ENCODE peak calls at places on chromosomes 3 and 15, in five cellular contexts. E, T, G, U and N are unnamed samples.

GRCh38 chr3:123406598-123406997 is 42.3 kb downstream of the ADCY5 start:
- DNase-seq in E (no peak), G (no peak), U (peak; percentile 80), T (no peak), N (no peak)

GRCh38 chr3:115691964-115692363 is 68.7 kb downstream of the GAP43 start:
- DNase-seq in G (no peak), E (no peak), U (no peak), T (no peak), N (no peak)

GRCh38 chr3:89198598-89198997 is 91.2 kb downstream of the EPHA3 start:
- DNase-seq in T (no peak), E (no peak), U (no peak), G (no peak), N (no peak)

GRCh38 chr15:92669432-92669831 is 13.9 kb upstream of the FAM174B start:
- DNase-seq in G (no peak), T (no peak), U (no peak), E (no peak), N (no peak)

GRCh38 chr15:33086500-33087141 is 107.9 kb downstream of the FMN1 start:
- DNase-seq in U (no peak), E (no peak), T (no peak), G (peak; percentile 57), N (peak; percentile 50)

GRCh38 chr3:77320514-77320913 is 280.6 kb downstream of the ROBO2 start:
- DNase-seq in G (peak; percentile 37), U (no peak), E (no peak), T (peak; percentile 30), N (no peak)

GRCh38 chr3:156643729-156644389 is 30.5 kb upstream of the TIPARP start:
- DNase-seq in T (no peak), E (no peak), U (no peak), G (no peak), N (peak; percentile 70)

GRCh38 chr15:62742409-62743171 is 300.0 kb upstream of the TPM1 start:
- DNase-seq in G (peak; percentile 55), E (peak; percentile 36), T (peak; percentile 67), U (no peak), N (no peak)

GRCh38 chr15:50168778-50169411 is 13.1 kb upstream of the SLC27A2 start:
- DNase-seq in E (no peak), G (no peak), U (no peak), T (no peak), N (no peak)

GRCh38 chr15:71667228-71667627 is 143.1 kb upstream of the NR2E3 start:
- DNase-seq in U (no peak), E (no peak), G (no peak), T (no peak), N (no peak)

GRCh38 chr3:67635806-67636205 is 18.6 kb downstream of the SUCLG2 start:
- DNase-seq in T (no peak), U (no peak), E (no peak), G (no peak), N (no peak)

GRCh38 chr15:75354454-75354853 is 7.6 kb downstream of the NEIL1 start:
- DNase-seq in T (no peak), E (no peak), G (no peak), U (peak; percentile 60), N (no peak)

GRCh38 chr3:184078851-184079250 is 18.0 kb upstream of the HTR3E start:
- DNase-seq in E (no peak), T (no peak), U (no peak), G (no peak), N (no peak)

GRCh38 chr15:30953183-30953582 is 38.2 kb downstream of the MTMR10 start:
- DNase-seq in E (no peak), G (no peak), T (no peak), U (no peak), N (no peak)

GRCh38 chr3:115864912-115865311 is 241.6 kb downstream of the GAP43 start:
- DNase-seq in T (no peak), E (no peak), U (no peak), G (no peak), N (no peak)

GRCh38 chr3:108319428-108320053 is 23.2 kb downstream of the HHLA2 start:
- DNase-seq in T (no peak), U (no peak), G (no peak), E (no peak), N (no peak)

GRCh38 chr15:74793135-74794028 is 11.5 kb downstream of the CSK start:
- DNase-seq in E (no peak), G (peak; percentile 63), T (no peak), U (no peak), N (peak; percentile 76)

GRCh38 chr3:188584162-188584529 is 430.2 kb downstream of the LPP start:
- DNase-seq in T (no peak), U (no peak), E (no peak), G (peak; percentile 14), N (peak; percentile 23)

GRCh38 chr15:71891026-71891425 is 80.7 kb downstream of the NR2E3 start:
- DNase-seq in G (peak; percentile 2), U (no peak), E (no peak), T (no peak), N (no peak)

GRCh38 chr15:69055251-69055650 is 40.8 kb downstream of the NOX5 start:
- DNase-seq in G (no peak), U (no peak), T (no peak), E (no peak), N (no peak)

GRCh38 chr3:100269410-100270217 is 8.8 kb downstream of the TBC1D23 start:
- DNase-seq in E (no peak), G (no peak), U (no peak), T (no peak), N (no peak)

GRCh38 chr3:16140116-16140893 is 34.2 kb upstream of the GALNT15 start:
- DNase-seq in E (no peak), T (no peak), U (no peak), G (no peak), N (no peak)

GRCh38 chr3:37075955-37076354 is 82.6 kb downstream of the MLH1 start:
- DNase-seq in E (no peak), T (no peak), G (no peak), U (no peak), N (no peak)

GRCh38 chr3:152392474-152392873 is 123.7 kb downstream of the MBNL1 start:
- DNase-seq in E (no peak), U (no peak), T (no peak), G (no peak), N (no peak)

GRCh38 chr3:126125781-126126251 is 41.9 kb upstream of the SLC41A3 start:
- DNase-seq in U (peak; percentile 48), E (no peak), G (no peak), T (no peak), N (no peak)

GRCh38 chr3:194075802-194076460 is 60.0 kb upstream of the HES1 start:
- DNase-seq in E (no peak), G (no peak), T (no peak), U (no peak), N (no peak)

GRCh38 chr3:134462236-134463059 is 23.3 kb downstream of the ANAPC13 start:
- DNase-seq in U (no peak), E (no peak), G (no peak), T (no peak), N (no peak)

GRCh38 chr15:51424780-51425179 is 83.3 kb downstream of the GLDN start:
- DNase-seq in G (no peak), T (no peak), E (no peak), U (no peak), N (no peak)

GRCh38 chr15:29115093-29115991 is 154.3 kb downstream of the NSMCE3 start:
- DNase-seq in T (no peak), G (no peak), E (no peak), U (no peak), N (no peak)

GRCh38 chr3:111547645-111548044 is 5.6 kb downstream of the CD96 start:
- DNase-seq in G (peak; percentile 1), E (peak; percentile 83), U (no peak), T (no peak), N (peak; percentile 80)

DNA sequence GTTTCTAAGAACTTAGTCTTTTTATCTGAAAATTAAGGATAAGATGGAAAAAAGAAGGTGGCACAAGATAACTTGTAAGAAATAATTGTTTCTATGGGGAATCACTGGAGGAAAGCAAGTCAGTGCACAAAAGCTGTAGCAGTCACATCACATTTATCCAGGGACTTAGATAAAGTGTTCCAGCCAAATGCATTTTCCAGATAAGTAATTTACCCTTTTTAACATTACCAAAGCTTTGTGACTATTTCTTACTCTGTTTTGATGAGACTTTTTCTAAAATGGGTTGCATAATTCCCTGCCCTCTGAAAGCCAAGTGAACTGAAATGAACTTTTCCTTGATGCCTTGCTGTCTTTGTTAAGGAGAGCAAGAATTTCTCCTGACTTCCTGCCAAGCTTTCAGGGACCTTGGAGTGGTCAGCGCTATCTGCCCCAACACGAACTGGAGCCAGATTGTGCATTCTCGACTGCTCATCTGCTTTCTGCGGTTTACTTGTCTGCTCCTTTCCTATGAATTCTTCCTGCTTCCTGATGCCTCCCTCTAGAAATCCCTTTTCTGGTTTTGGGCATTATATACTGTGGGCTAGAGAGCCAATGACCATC is 34.9 kb downstream of the EIF4E3 start:
- DNase-seq in T (no peak), U (no peak), E (no peak), G (no peak), N (no peak)
- H3K4me3 ChIP-seq in T (no peak overlapping the region), U (peak overlapping the region; percentile 5), E (no peak overlapping the region), G (no peak overlapping the region), N (no peak overlapping the region)

DNA sequence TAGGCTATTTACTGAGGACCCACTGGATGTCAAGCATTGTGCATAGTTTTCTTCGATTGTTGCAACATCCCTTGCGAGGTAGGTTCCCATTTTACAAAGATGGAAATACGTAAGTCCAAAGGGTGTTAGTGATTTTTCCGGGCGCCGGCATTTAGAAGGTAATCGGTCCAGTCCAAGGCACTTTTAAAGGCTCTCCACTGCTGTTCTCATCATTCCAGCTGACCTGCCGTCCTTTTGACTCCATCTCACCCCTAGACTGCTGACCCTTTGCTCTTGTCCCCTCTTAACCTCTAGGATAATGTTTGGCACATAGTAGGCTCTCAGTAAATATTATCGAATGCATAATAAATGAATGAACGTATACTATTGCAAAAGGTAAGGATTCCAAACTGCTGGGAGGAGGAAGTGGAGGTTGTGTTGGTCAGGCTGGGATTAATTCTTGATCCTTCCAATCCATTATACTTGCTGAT is 545 bp downstream of the GDPGP1 start:
- DNase-seq in E (no peak), T (no peak), G (no peak), U (no peak), N (no peak)
- H3K27ac ChIP-seq in E (peak overlapping the region; percentile 70), T (no peak overlapping the region), G (peak overlapping the region; percentile 36), U (peak overlapping the region; percentile 84), N (peak overlapping the region; percentile 96)

DNA sequence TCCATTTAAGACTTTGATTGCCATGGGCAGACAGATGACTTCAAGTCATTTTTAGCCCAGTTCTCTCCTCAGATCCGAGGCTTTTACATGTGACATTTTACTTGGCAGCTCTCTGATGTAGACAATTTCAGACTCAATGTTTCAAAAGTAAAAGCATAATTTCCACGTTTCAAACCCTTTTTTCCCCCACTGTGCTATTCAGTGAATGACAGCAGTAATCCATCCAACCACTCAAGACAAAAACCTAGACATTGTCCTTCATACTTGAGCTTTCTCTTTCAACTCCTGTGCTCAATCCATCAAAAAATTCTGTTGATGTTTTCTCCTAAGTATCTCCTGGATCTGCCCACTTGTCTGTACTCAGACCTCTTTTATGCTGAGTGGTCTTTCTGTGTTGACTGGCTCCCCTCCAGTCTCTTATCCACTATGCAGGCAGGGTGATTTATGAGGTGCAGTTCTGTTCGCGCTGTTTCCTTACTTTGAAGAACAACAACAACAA is 214.7 kb downstream of the CHL1 start:
- DNase-seq in U (no peak), T (no peak), E (no peak), G (no peak), N (no peak)
- H3K9me3 ChIP-seq in U (no peaks in the 10 kb centered on the region), T (no peaks in the 10 kb centered on the region), E (no peaks in the 10 kb centered on the region), G (no peaks in the 10 kb centered on the region), N (no peaks in the 10 kb centered on the region)

DNA sequence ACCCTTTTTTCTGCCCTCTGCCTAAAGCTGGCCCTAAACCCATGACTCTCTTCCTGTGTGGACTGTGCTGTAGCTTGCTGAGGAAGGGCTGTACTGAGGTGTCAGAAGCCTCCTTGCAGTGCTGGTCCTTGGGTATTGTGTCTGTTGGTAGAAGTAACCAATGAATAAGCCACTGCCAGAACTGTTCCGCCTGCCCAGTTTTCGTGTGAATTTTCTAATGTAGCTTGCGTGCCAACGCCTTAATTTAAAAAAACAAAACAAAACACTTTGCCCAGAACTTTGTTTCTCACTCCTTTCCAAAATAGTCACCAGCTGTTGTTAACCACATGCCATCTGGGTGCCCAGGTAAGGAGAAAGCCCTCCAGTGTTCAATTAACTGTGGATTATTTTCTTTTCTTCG is 101.9 kb downstream of the KLHL25 start:
- DNase-seq in U (no peak), E (no peak), G (peak; percentile 20), T (no peak), N (peak; percentile 66)
- H3K4me3 ChIP-seq in U (no peak overlapping the region), E (no peak overlapping the region), G (peak overlapping the region; percentile 70), T (no peak overlapping the region), N (peak overlapping the region; percentile 100)